ENCODE peak calls at places on chromosome 1, in six cellular contexts. N is colonic mucosa; S is small intestine; J is activated CD4-positive, alpha-beta T cell treated with anti-CD3 and anti-CD28 coated beads for 48 hours; M is left colon; C is COR-L47. L is an unnamed sample.

GRCh38 chr1:196193891-196194559 is 414.2 kb downstream of the KCNT2 start:
- DNase-seq in N (no peak), J (no peak), C (no peak), S (no peak), M (no peak), L (no peak)

GRCh38 chr1:82795503-82796149 is 994.9 kb downstream of the ADGRL2 start:
- DNase-seq in C (no peak), J (no peak), N (no peak), S (no peak), M (no peak), L (no peak)

GRCh38 chr1:111476214-111476613 is 2.4 kb downstream of the C1orf162 start:
- DNase-seq in S (no peak), N (no peak), J (no peak), M (no peak), C (no peak), L (no peak)

GRCh38 chr1:25675729-25676476 is 59.3 kb downstream of the MAN1C1 start:
- DNase-seq in J (peak; percentile 88), S (peak; percentile 65), N (no peak), C (no peak), M (peak; percentile 25), L (no peak)

GRCh38 chr1:36884029-36884701 is 150.2 kb downstream of the GRIK3 start:
- DNase-seq in C (no peak), J (no peak), N (peak; percentile 6), M (no peak), S (no peak), L (no peak)

GRCh38 chr1:24536391-24536840 is 19.5 kb upstream of the NCMAP start:
- DNase-seq in S (peak; percentile 79), C (no peak), J (peak; percentile 76), N (peak; percentile 60), M (peak; percentile 63), L (no peak)

GRCh38 chr1:163758977-163759670 is 437.4 kb downstream of the NUF2 start:
- DNase-seq in J (no peak), C (no peak), N (no peak), S (no peak), M (no peak), L (no peak)

GRCh38 chr1:7292714-7293419 is 478.2 kb upstream of the VAMP3 start:
- DNase-seq in N (no peak), M (no peak), J (no peak), S (no peak), C (no peak), L (no peak)

GRCh38 chr1:232983375-232983774 is 33.0 kb downstream of the NTPCR start:
- DNase-seq in S (no peak), C (no peak), J (no peak), M (no peak), N (no peak), L (no peak)

GRCh38 chr1:33433509-33434362 is 2.8 kb upstream of the PHC2 start:
- DNase-seq in C (no peak), M (peak; percentile 58), J (peak; percentile 7), N (peak; percentile 54), S (peak; percentile 23), L (peak; percentile 97)

GRCh38 chr1:196407358-196408041 is 200.7 kb downstream of the KCNT2 start:
- DNase-seq in M (no peak), C (no peak), S (no peak), N (no peak), J (no peak), L (peak; percentile 60)

GRCh38 chr1:5099558-5099957 is 445.1 kb downstream of the AJAP1 start:
- DNase-seq in N (no peak), C (peak; percentile 68), M (no peak), J (no peak), S (peak; percentile 3), L (no peak)

GRCh38 chr1:212475151-212475550 is 42.4 kb downstream of the NENF start:
- DNase-seq in M (no peak), C (no peak), S (no peak), N (no peak), J (no peak), L (no peak)

GRCh38 chr1:206608108-206608698 is 4.1 kb downstream of the EIF2D start:
- DNase-seq in J (peak; percentile 75), M (no peak), N (peak; percentile 36), S (peak; percentile 37), C (no peak), L (peak; percentile 49)

GRCh38 chr1:30743584-30744059 is 14.0 kb downstream of the LAPTM5 start:
- DNase-seq in M (no peak), C (no peak), S (peak; percentile 63), N (no peak), J (peak; percentile 70), L (no peak)

GRCh38 chr1:3518256-3518655 is 63.8 kb downstream of the ARHGEF16 start:
- DNase-seq in M (no peak), S (no peak), N (no peak), J (peak; percentile 59), C (no peak), L (no peak)

GRCh38 chr1:61253059-61253735 is 170.8 kb downstream of the NFIA start:
- DNase-seq in J (no peak), C (peak; percentile 29), N (peak; percentile 89), S (peak; percentile 84), M (peak; percentile 91), L (peak; percentile 70)

GRCh38 chr1:165376041-165376810 is 19.7 kb upstream of the LMX1A start:
- DNase-seq in S (peak; percentile 54), M (peak; percentile 82), N (peak; percentile 81), C (peak; percentile 21), J (peak; percentile 49), L (peak; percentile 100)

GRCh38 chr1:30465096-30465495 is 258.3 kb downstream of the MATN1 start:
- DNase-seq in S (no peak), J (no peak), N (no peak), M (no peak), C (no peak), L (no peak)

GRCh38 chr1:156537027-156537426 is 35.3 kb downstream of the IQGAP3 start:
- DNase-seq in M (no peak), J (no peak), S (no peak), N (no peak), C (no peak), L (no peak)

GRCh38 chr1:45493116-45493697 is 2.2 kb upstream of the TESK2 start:
- DNase-seq in C (peak; percentile 32), M (no peak), S (peak; percentile 69), N (peak; percentile 62), J (peak; percentile 54), L (peak; percentile 75)

GRCh38 chr1:86503477-86504129 is 34.9 kb downstream of the CLCA1 start:
- DNase-seq in S (peak; percentile 37), J (no peak), C (no peak), M (peak; percentile 56), N (peak; percentile 48), L (peak; percentile 24)

L was measured in fibroblast of the aortic adventitia.